ENCODE peak calls at places on chromosomes 2 and 18, in six cellular contexts. D is HCT116, Y is GM23338, I is transverse colon, P is breast epithelium, W is K562. O is an unnamed sample.

GRCh38 chr18:73793386-73793785 is 354.2 kb downstream of the FBXO15 start:
- DNase-seq in Y (no peak), W (no peak), I (no peak), D (no peak), P (no peak), O (no peak)

GRCh38 chr2:84441036-84441435 is 18.0 kb downstream of the SUCLG1 start:
- DNase-seq in Y (no peak), D (no peak), W (no peak), P (no peak), I (no peak), O (no peak)

GRCh38 chr2:224716201-224716600 is at the start of gene CCDC195:
- DNase-seq in W (no peak), I (no peak), D (no peak), P (no peak), Y (no peak), O (no peak)

GRCh38 chr2:60707750-60708371 is 48.2 kb upstream of the PAPOLG start:
- DNase-seq in D (peak; percentile 10), W (peak; percentile 39), I (no peak), Y (peak; percentile 76), P (no peak), O (no peak)

GRCh38 chr2:26477911-26478253 is at the start of gene OTOF:
- DNase-seq in I (no peak), Y (no peak), D (no peak), P (no peak), W (no peak), O (no peak)

GRCh38 chr2:91974401-91975129 is 2896.7 kb upstream of the TEKT4 start:
- DNase-seq in W (no peak), I (no peak), P (no peak), Y (no peak), D (no peak), O (no peak)

GRCh38 chr2:46226620-46227019 is 70.6 kb upstream of the EPAS1 start:
- DNase-seq in I (no peak), P (no peak), W (no peak), Y (no peak), D (no peak), O (no peak)

GRCh38 chr18:7164610-7165009 is 47.0 kb upstream of the LAMA1 start:
- DNase-seq in I (no peak), Y (peak; percentile 24), W (no peak), P (no peak), D (no peak), O (no peak)

GRCh38 chr2:203858176-203858575 is 9.4 kb upstream of the CTLA4 start:
- DNase-seq in P (no peak), W (no peak), Y (peak; percentile 11), I (no peak), D (peak; percentile 3), O (no peak)

GRCh38 chr2:96265349-96265839 is 403 bp downstream of the TMEM127 start:
- DNase-seq in W (peak; percentile 80), Y (peak; percentile 66), D (no peak), P (no peak), I (peak; percentile 58), O (peak; percentile 36)

GRCh38 chr18:9113468-9114149 is 11.1 kb downstream of the NDUFV2 start:
- DNase-seq in I (no peak), Y (no peak), D (no peak), P (no peak), W (no peak), O (no peak)

GRCh38 chr18:9108911-9109310 is 6.4 kb downstream of the NDUFV2 start:
- DNase-seq in P (no peak), W (no peak), I (no peak), D (no peak), Y (no peak), O (no peak)

GRCh38 chr18:9106800-9107574 is 4.5 kb downstream of the NDUFV2 start:
- DNase-seq in W (no peak), P (no peak), I (no peak), D (no peak), Y (no peak), O (no peak)

GRCh38 chr18:9106094-9106493 is 3.6 kb downstream of the NDUFV2 start:
- DNase-seq in D (no peak), W (no peak), P (no peak), I (no peak), Y (no peak), O (no peak)

GRCh38 chr18:9109523-9109922 is 7.0 kb downstream of the NDUFV2 start:
- DNase-seq in D (no peak), Y (no peak), P (no peak), I (no peak), W (no peak), O (no peak)
- H3K36me3 ChIP-seq in D (no peaks in the 10 kb centered on the region), Y (no peaks in the 10 kb centered on the region), P (no peaks in the 10 kb centered on the region), I (no peaks in the 10 kb centered on the region), W (peaks cover 87% of the 10 kb centered on the region), O (no peaks in the 10 kb centered on the region)

DNA sequence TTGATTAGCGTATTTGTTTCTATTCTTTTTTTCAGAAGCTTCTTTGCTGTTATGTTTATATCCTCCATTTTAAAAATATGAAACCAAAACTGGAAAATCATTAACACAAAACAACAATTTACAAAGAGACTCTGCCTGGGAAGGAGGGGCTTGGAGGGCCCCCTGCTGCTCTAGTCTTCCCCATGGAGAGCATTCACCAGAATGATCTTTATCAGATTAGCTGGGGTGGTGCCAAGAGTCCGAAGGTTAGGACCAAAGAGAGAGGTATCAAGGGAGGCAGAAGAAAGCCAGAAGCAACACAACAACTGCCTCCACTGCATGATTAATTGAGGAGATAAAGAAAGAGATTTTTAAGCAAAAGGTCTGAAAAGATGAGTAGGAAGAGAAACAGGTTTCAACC is 218.6 kb downstream of the IRS1 start:
- DNase-seq in W (no peak), I (peak; percentile 41), P (no peak), D (peak; percentile 38), Y (no peak), O (no peak)
- TF ChIP-seq POLR2AphosphoS5 in W (no peak), I (no peak), P (no peak), D (no peak), Y (no peak), O (no peak)

GRCh38 chr18:24490545-24490944 is 30.1 kb downstream of the HRH4 start:
- DNase-seq in P (no peak), I (no peak), W (no peak), D (no peak), Y (no peak), O (no peak)

GRCh38 chr18:24491882-24492281 is 31.4 kb downstream of the HRH4 start:
- DNase-seq in P (no peak), I (peak; percentile 14), W (no peak), Y (no peak), D (no peak), O (no peak)

GRCh38 chr18:24497052-24497754 is 36.8 kb downstream of the HRH4 start:
- DNase-seq in Y (no peak), W (no peak), D (no peak), P (no peak), I (no peak), O (no peak)

GRCh38 chr18:24492445-24492844 is 32.0 kb downstream of the HRH4 start:
- DNase-seq in I (peak; percentile 24), Y (peak; percentile 14), W (no peak), D (no peak), P (no peak), O (no peak)

GRCh38 chr18:24494586-24494985 is 34.1 kb downstream of the HRH4 start:
- DNase-seq in Y (no peak), P (no peak), D (no peak), I (no peak), W (no peak), O (no peak)
- TF ChIP-seq CTCF in Y (no peak), P (no peak), D (no peak), I (no peak), W (no peak), O (no peak)

GRCh38 chr2:237754182-237754581 is 44.4 kb upstream of the RBM44 start:
- DNase-seq in D (no peak), P (no peak), W (no peak), I (no peak), Y (no peak), O (no peak)

GRCh38 chr2:237749002-237749401 is 49.6 kb upstream of the RBM44 start:
- DNase-seq in W (no peak), P (no peak), Y (no peak), I (no peak), D (no peak), O (no peak)

GRCh38 chr2:237754849-237755248 is 43.7 kb upstream of the RBM44 start:
- DNase-seq in I (no peak), P (no peak), Y (no peak), W (no peak), D (no peak), O (no peak)

GRCh38 chr2:237749961-237750360 is 48.6 kb upstream of the RBM44 start:
- DNase-seq in D (no peak), I (no peak), P (no peak), W (no peak), Y (no peak), O (no peak)

DNA sequence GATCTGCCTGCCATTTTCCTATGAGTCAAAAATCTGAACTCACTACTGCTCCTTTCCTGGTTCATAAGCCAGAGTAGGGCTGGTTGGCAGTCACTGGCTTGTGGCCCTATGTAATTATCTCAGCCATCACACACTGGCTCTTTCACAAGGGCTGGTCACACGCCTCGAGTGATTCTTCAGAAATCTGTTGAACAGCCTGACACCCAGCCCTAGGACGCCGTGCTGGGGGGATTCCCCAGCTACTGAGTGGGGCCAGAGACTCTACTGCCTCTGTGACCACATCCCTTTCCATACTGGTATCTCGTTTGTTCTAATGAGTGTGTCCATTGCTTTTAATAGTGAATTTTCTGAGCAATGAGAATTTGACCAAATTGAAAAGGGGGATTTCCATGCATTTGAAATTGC is 45.8 kb upstream of the RBM44 start:
- DNase-seq in Y (no peak), W (no peak), I (no peak), P (no peak), D (no peak), O (no peak)
- H3K36me3 ChIP-seq in Y (peaks cover 34% of the 10 kb centered on the region), W (peaks cover 32% of the 10 kb centered on the region), I (peaks cover 2% of the 10 kb centered on the region), P (no peaks in the 10 kb centered on the region), D (peaks cover 28% of the 10 kb centered on the region), O (peaks cover 71% of the 10 kb centered on the region)

DNA sequence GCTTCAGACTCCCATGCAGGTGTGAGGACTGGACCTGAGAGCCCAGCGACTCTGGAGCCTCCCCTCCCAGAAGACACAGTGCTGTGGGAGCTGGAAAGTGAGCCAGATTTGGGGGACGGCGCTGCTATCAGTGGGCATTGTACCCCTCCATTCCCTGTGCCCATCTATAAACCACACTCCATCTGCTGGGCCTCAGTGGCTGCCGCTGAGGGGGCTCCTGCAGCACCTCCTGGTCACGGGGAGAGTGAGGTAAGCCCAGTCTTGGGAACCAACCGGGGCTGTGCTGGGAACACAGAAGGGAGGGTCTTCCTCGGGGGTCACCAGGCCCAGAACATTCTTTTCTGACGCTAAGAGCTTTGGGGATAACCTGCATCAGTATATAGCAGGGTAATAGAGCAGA is 9.5 kb downstream of the PSD4 start:
- DNase-seq in I (no peak), P (no peak), Y (no peak), W (no peak), D (no peak), O (no peak)
- TF ChIP-seq POLR2AphosphoS5 in I (no peak), P (no peak), Y (no peak), W (no peak), D (no peak), O (no peak)

DNA sequence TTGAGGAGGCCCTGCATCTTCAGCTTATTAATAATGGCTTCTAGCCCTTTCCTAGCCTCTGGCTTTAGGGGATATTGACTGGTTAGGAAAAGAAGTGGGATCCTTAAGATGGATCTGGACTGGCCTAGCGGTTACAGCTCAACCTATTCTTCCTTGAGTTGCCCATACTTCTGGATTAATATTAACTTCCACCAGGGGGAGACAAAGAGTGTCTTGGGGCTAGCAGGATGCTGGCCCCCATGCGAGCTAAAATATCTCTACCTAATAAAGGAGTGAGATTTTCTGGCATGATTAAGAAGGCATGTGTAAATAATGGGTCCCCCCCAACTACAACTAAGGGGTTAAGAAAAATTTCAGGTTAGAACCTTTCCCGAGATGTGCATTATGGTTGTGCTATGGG is 23.2 kb upstream of the PLA2R1 start:
- DNase-seq in D (no peak), I (no peak), P (no peak), W (peak; percentile 39), Y (peak; percentile 7), O (no peak)
- TF ChIP-seq CTCF in D (no peak), I (no peak), P (no peak), W (peak; percentile 33), Y (peak; percentile 5), O (no peak)